ENCODE peak calls at places on chromosomes 6 and 20, in eight cellular contexts. P is lower leg skin; F is CD8-positive, alpha-beta T cell; U is endothelial cell of umbilical vein; E is upper lobe of right lung; V is brain microvascular endothelial cell; O is testis; T is left ventricle myocardium inferior. G is an unnamed sample.

GRCh38 chr20:41136336-41136694 is 1.0 kb upstream of the PLCG1 start:
- DNase-seq in P (no peak), F (no peak), U (no peak), E (no peak), V (no peak), O (no peak), T (no peak), G (no peak)

GRCh38 chr20:41004561-41005360 is 23.9 kb upstream of the TOP1 start:
- DNase-seq in P (peak; percentile 70), F (no peak), U (peak; percentile 65), E (peak; percentile 22), V (no peak), O (no peak), T (no peak), G (peak; percentile 18)

GRCh38 chr20:5933802-5934436 is 16.4 kb downstream of the TRMT6 start:
- DNase-seq in P (no peak), F (no peak), U (peak; percentile 25), E (no peak), V (no peak), O (no peak), T (no peak), G (no peak)

GRCh38 chr6:128112494-128112893 is 211.6 kb upstream of the THEMIS start:
- DNase-seq in P (no peak), F (no peak), U (peak; percentile 62), E (no peak), V (no peak), O (no peak), T (no peak), G (peak; percentile 14)

GRCh38 chr6:142395768-142396231 is 94.0 kb downstream of the ADGRG6 start:
- DNase-seq in P (no peak), F (no peak), U (peak; percentile 94), E (no peak), V (peak; percentile 56), O (no peak), T (no peak), G (peak; percentile 66)

GRCh38 chr6:139473239-139473701 is 98.8 kb upstream of the CITED2 start:
- DNase-seq in P (no peak), F (no peak), U (no peak), E (no peak), V (no peak), O (peak; percentile 34), T (no peak), G (peak; percentile 63)

GRCh38 chr6:132003516-132004178 is 52.5 kb upstream of the CCN2 start:
- DNase-seq in P (no peak), F (no peak), U (no peak), E (no peak), V (no peak), O (no peak), T (no peak), G (no peak)

GRCh38 chr20:43938932-43939761 is 24.5 kb downstream of the TOX2 start:
- DNase-seq in P (no peak), F (no peak), U (peak; percentile 96), E (peak; percentile 77), V (peak; percentile 99), O (peak; percentile 51), T (peak; percentile 42), G (peak; percentile 99)

GRCh38 chr6:144528605-144529425 is 243.7 kb downstream of the UTRN start:
- DNase-seq in P (no peak), F (no peak), U (no peak), E (no peak), V (peak; percentile 73), O (no peak), T (no peak), G (peak; percentile 46)

GRCh38 chr20:46558511-46558959 is 8.1 kb upstream of the OCSTAMP start:
- DNase-seq in P (no peak), F (no peak), U (peak; percentile 91), E (no peak), V (peak; percentile 84), O (peak; percentile 37), T (no peak), G (peak; percentile 69)

GRCh38 chr6:122223251-122223650 is 176.2 kb upstream of the HSF2 start:
- DNase-seq in P (no peak), F (no peak), U (no peak), E (no peak), V (no peak), O (no peak), T (no peak), G (no peak)

GRCh38 chr6:152155792-152156191 is 348.3 kb downstream of the ESR1 start:
- DNase-seq in P (no peak), F (no peak), U (no peak), E (no peak), V (no peak), O (no peak), T (no peak), G (no peak)

DNA sequence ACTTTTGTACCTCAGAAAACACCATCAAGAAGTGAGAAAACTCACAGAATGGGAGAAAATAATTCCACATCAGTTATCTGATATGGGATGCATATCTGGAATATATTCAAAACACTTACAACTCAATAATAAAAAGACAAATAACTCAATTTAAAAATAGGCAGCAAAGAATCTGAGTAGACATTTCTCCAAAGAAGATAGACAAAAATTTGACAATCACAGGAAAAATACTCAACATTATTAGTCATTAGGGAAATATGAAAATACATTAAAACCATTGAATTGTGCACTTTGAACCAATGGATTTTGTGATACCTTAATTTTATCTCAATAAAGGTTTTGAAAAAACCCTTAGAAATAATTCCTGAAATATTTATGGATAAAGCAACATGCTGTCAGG is 36.9 kb upstream of the STMND1 start:
- DNase-seq in P (no peak), F (no peak), U (peak; percentile 17), E (no peak), V (no peak), O (no peak), T (no peak), G (no peak)
- H3K4me3 ChIP-seq in P (no peak overlapping the region), F (no peak overlapping the region), U (no peak overlapping the region), E (no peak overlapping the region), V (no peak overlapping the region), O (no peak overlapping the region), T (no peak overlapping the region), G (no peak overlapping the region)

DNA sequence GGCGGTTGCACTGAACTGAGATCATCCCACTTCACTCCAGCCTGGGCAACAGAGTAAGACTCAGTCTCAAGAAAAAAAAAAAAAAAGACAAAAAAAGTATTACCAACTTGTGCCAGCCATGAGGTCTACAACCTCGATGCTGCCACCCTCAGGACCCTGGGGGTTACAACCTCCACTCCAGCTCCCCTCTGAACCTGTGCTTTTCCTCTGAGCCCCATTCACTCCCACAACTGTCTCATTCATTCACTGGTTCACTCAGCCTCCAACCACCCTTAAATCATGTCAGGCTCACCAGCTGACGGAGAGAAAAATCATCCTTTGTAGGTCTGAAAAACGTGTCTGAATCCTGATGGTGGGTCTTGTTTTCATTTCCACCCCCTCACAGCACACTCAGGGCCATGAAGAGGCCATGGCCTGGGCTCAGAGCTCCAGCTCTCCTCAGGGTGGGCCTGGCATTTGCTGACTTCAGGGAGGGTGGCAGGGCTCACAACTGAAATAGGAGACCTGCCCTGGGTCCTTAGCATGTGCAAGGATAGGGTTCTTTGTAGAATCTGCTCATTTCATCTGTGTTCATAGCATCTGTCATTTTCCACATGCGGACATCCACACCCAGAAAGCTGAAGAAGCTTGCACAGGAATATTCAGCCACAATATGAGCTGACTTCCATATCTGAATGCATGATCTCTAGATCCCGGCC is 1.9 kb upstream of the ULBP1 start:
- DNase-seq in P (peak; percentile 57), F (peak; percentile 62), U (peak; percentile 34), E (no peak), V (no peak), O (no peak), T (no peak), G (no peak)
- TF ChIP-seq CTCF in P (no peak), F (peak; percentile 49), U (no peak), E (no peak), V (peak; percentile 16), O (no peak), T (peak; percentile 13), G (no peak)

GRCh38 chr6:27593861-27594260 is 121.0 kb upstream of the ZNF184 start:
- DNase-seq in P (no peak), F (no peak), U (no peak), E (no peak), V (no peak), O (no peak), T (no peak), G (no peak)
- H3K4me3 ChIP-seq in P (no peak overlapping the region), F (no peak overlapping the region), U (no peak overlapping the region), E (no peak overlapping the region), V (no peak overlapping the region), O (no peak overlapping the region), T (no peak overlapping the region), G (no peak overlapping the region)

GRCh38 chr6:28213213-28213523 is 11.9 kb upstream of the ZSCAN9 start:
- DNase-seq in P (no peak), F (no peak), U (no peak), E (no peak), V (no peak), O (no peak), T (no peak), G (no peak)

GRCh38 chr6:28211840-28212509 is 13.1 kb upstream of the ZSCAN9 start:
- DNase-seq in P (no peak), F (no peak), U (no peak), E (no peak), V (no peak), O (no peak), T (no peak), G (no peak)

GRCh38 chr6:28215425-28215824 is 9.7 kb upstream of the ZSCAN9 start:
- DNase-seq in P (no peak), F (no peak), U (no peak), E (no peak), V (no peak), O (no peak), T (no peak), G (no peak)

GRCh38 chr6:28209753-28210535 is 15.1 kb upstream of the ZSCAN9 start:
- DNase-seq in P (no peak), F (no peak), U (no peak), E (no peak), V (no peak), O (no peak), T (no peak), G (no peak)

GRCh38 chr6:28212510-28213212 is 12.4 kb upstream of the ZSCAN9 start:
- DNase-seq in P (no peak), F (no peak), U (peak; percentile 90), E (peak; percentile 74), V (peak; percentile 85), O (no peak), T (no peak), G (peak; percentile 86)
- TF ChIP-seq CTCF in P (no peak), F (no peak), U (no peak), E (no peak), V (peak; percentile 30), O (no peak), T (no peak), G (no peak)

DNA sequence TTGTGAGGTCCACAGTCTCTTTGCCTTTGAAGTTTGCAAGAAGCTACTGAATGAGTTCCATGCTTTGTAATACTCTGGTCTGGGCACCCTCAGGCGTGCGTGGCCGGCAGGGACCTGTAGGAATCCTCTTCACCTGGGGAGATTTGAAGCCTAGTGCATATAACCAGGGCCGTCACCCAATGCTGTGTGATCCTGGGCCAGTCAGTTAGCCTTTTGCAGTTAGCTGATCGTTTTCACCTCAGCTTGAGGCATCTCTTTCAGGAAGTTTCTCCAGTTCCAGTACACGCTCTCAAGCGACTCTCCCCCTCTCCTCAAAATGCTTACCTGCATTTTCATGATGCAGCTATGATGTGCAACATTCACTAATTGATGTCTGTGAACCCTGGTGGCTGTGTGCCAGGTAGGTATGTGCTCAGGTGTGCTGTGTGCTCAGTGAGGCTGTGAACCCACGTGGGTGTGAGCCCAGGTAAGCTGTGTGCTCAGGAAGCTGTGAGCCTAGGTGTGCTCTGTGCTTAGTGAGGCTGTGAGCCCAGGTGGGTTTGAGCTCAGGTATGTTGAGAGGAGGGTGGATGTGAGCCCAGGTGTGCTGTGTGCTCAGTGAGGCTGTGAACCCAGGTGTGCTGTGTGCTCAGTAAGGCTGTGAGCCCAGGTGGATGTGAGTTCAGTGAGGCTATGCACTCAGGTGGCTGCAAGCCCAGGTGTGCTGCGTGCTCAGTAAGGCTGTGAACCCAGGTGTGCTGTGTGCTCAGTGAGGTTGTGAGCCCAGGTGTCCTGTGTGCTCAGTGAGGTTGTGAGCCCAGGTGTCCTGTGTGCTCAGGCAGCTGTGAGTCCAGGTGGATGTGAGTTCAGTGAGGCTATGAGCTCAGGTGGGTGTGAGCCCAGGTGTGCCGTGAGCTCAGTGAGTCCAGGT is 120.4 kb downstream of the PHACTR3 start:
- DNase-seq in P (no peak), F (no peak), U (no peak), E (peak; percentile 46), V (no peak), O (no peak), T (no peak), G (no peak)
- H3K4me3 ChIP-seq in P (no peak overlapping the region), F (no peak overlapping the region), U (no peak overlapping the region), E (no peak overlapping the region), V (no peak overlapping the region), O (no peak overlapping the region), T (no peak overlapping the region), G (no peak overlapping the region)